ENCODE peak calls at places on chromosomes 13 and 19, in six cellular contexts. One of them, this sample, is unnamed.

GRCh38 chr13:27923794-27924528 is 4.2 kb downstream of the PDX1 start:
- DNase-seq in fibroblast of lung: no peak
- DNase-seq in K562: no peak
- DNase-seq in keratinocyte: no peak
- DNase-seq in PC-3: no peak
- DNase-seq in PC-9: no peak
- DNase-seq in this sample: no peak

GRCh38 chr13:30268673-30269072 is 38.7 kb downstream of the KATNAL1 start:
- DNase-seq in fibroblast of lung: no peak
- DNase-seq in K562: no peak
- DNase-seq in keratinocyte: no peak
- DNase-seq in PC-3: no peak
- DNase-seq in PC-9: no peak
- DNase-seq in this sample: no peak

GRCh38 chr19:55255618-55256423 is 3.0 kb downstream of the PPP6R1 start:
- DNase-seq in fibroblast of lung: peak; percentile 39
- DNase-seq in K562: peak; percentile 37
- DNase-seq in keratinocyte: no peak
- DNase-seq in PC-3: peak; percentile 95
- DNase-seq in PC-9: peak; percentile 86
- DNase-seq in this sample: no peak

GRCh38 chr13:106919638-106920037 is 351.7 kb upstream of the ARGLU1 start:
- DNase-seq in fibroblast of lung: peak; percentile 7
- DNase-seq in K562: no peak
- DNase-seq in keratinocyte: no peak
- DNase-seq in PC-3: no peak
- DNase-seq in PC-9: no peak
- DNase-seq in this sample: peak; percentile 99

GRCh38 chr19:4754248-4754647 is 30.6 kb upstream of the DPP9 start:
- DNase-seq in fibroblast of lung: no peak
- DNase-seq in K562: no peak
- DNase-seq in keratinocyte: no peak
- DNase-seq in PC-3: no peak
- DNase-seq in PC-9: no peak
- DNase-seq in this sample: no peak

GRCh38 chr19:681029-681626 is 4.9 kb downstream of the FSTL3 start:
- DNase-seq in fibroblast of lung: no peak
- DNase-seq in K562: no peak
- DNase-seq in keratinocyte: no peak
- DNase-seq in PC-3: peak; percentile 86
- DNase-seq in PC-9: no peak
- DNase-seq in this sample: no peak

GRCh38 chr13:89375839-89376238 is 1704.7 kb downstream of the SLITRK5 start:
- DNase-seq in fibroblast of lung: peak; percentile 79
- DNase-seq in K562: no peak
- DNase-seq in keratinocyte: no peak
- DNase-seq in PC-3: peak; percentile 22
- DNase-seq in PC-9: no peak
- DNase-seq in this sample: peak; percentile 73

GRCh38 chr19:34734601-34735103 is 609 bp downstream of the ZNF181 start:
- DNase-seq in fibroblast of lung: no peak
- DNase-seq in K562: peak; percentile 20
- DNase-seq in keratinocyte: no peak
- DNase-seq in PC-3: no peak
- DNase-seq in PC-9: peak; percentile 41
- DNase-seq in this sample: no peak

GRCh38 chr13:37870895-37871550 is 1.5 kb upstream of the TRPC4 start:
- DNase-seq in fibroblast of lung: peak; percentile 81
- DNase-seq in K562: no peak
- DNase-seq in keratinocyte: no peak
- DNase-seq in PC-3: peak; percentile 12
- DNase-seq in PC-9: no peak
- DNase-seq in this sample: no peak

GRCh38 chr19:19185853-19186728 is 5.9 kb downstream of the BORCS8 start:
- DNase-seq in fibroblast of lung: peak; percentile 18
- DNase-seq in K562: peak; percentile 73
- DNase-seq in keratinocyte: no peak
- DNase-seq in PC-3: peak; percentile 57
- DNase-seq in PC-9: peak; percentile 53
- DNase-seq in this sample: peak; percentile 15

GRCh38 chr19:13132471-13133166 is 14.6 kb downstream of the NACC1 start:
- DNase-seq in fibroblast of lung: peak; percentile 89
- DNase-seq in K562: no peak
- DNase-seq in keratinocyte: no peak
- DNase-seq in PC-3: peak; percentile 28
- DNase-seq in PC-9: peak; percentile 69
- DNase-seq in this sample: no peak

GRCh38 chr19:47520343-47520806 is 5.5 kb upstream of the NAPA start:
- DNase-seq in fibroblast of lung: no peak
- DNase-seq in K562: no peak
- DNase-seq in keratinocyte: no peak
- DNase-seq in PC-3: peak; percentile 14
- DNase-seq in PC-9: no peak
- DNase-seq in this sample: no peak

GRCh38 chr19:28710278-28710677 is 502.7 kb downstream of the UQCRFS1 start:
- DNase-seq in fibroblast of lung: peak; percentile 62
- DNase-seq in K562: peak; percentile 42
- DNase-seq in keratinocyte: peak; percentile 30
- DNase-seq in PC-3: peak; percentile 65
- DNase-seq in PC-9: peak; percentile 46
- DNase-seq in this sample: peak; percentile 54

GRCh38 chr13:114065141-114065925 is 67.1 kb downstream of the RASA3 start:
- DNase-seq in fibroblast of lung: peak; percentile 99
- DNase-seq in K562: peak; percentile 74
- DNase-seq in keratinocyte: peak; percentile 88
- DNase-seq in PC-3: peak; percentile 95
- DNase-seq in PC-9: peak; percentile 99
- DNase-seq in this sample: peak; percentile 96

GRCh38 chr19:29378126-29378525 is 147.7 kb upstream of the VSTM2B start:
- DNase-seq in fibroblast of lung: no peak
- DNase-seq in K562: no peak
- DNase-seq in keratinocyte: no peak
- DNase-seq in PC-3: no peak
- DNase-seq in PC-9: no peak
- DNase-seq in this sample: no peak

GRCh38 chr13:99911069-99911964 is 60.2 kb downstream of the ZIC5 start:
- DNase-seq in fibroblast of lung: no peak
- DNase-seq in K562: no peak
- DNase-seq in keratinocyte: no peak
- DNase-seq in PC-3: no peak
- DNase-seq in PC-9: no peak
- DNase-seq in this sample: no peak

GRCh38 chr13:110409581-110409992 is 102.5 kb downstream of the COL4A2 start:
- DNase-seq in fibroblast of lung: peak; percentile 93
- DNase-seq in K562: no peak
- DNase-seq in keratinocyte: no peak
- DNase-seq in PC-3: peak; percentile 74
- DNase-seq in PC-9: no peak
- DNase-seq in this sample: peak; percentile 91

GRCh38 chr13:110408286-110408685 is 101.2 kb downstream of the COL4A2 start:
- DNase-seq in fibroblast of lung: peak; percentile 41
- DNase-seq in K562: no peak
- DNase-seq in keratinocyte: no peak
- DNase-seq in PC-3: no peak
- DNase-seq in PC-9: no peak
- DNase-seq in this sample: no peak

GRCh38 chr13:110410906-110411305 is 103.8 kb downstream of the COL4A2 start:
- DNase-seq in fibroblast of lung: no peak
- DNase-seq in K562: no peak
- DNase-seq in keratinocyte: no peak
- DNase-seq in PC-3: no peak
- DNase-seq in PC-9: no peak
- DNase-seq in this sample: no peak

GRCh38 chr13:110411316-110412105 is 104.4 kb downstream of the COL4A2 start:
- DNase-seq in fibroblast of lung: no peak
- DNase-seq in K562: no peak
- DNase-seq in keratinocyte: no peak
- DNase-seq in PC-3: no peak
- DNase-seq in PC-9: no peak
- DNase-seq in this sample: no peak

DNA sequence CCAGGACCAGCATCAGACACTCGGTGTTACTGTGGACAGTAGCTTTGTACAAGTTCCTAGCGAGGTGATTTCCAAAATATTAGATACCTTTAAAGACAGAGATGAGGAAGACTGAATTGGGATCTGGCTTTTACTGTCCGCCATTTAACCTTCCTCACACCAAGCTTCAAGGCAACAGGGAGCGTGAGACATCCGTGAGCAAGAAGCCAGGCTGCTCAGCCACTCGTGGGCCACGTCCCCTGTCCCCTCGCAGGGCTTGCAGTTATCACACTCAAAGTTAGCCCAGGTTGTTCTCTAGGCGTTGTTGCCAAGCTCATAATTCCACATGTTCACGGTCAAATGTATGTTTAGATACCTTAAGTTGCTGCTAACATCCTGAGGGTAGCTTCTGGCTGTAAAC is 102.9 kb downstream of the COL4A2 start:
- DNase-seq in fibroblast of lung: no peak
- DNase-seq in K562: no peak
- DNase-seq in keratinocyte: no peak
- DNase-seq in PC-3: no peak
- DNase-seq in PC-9: no peak
- DNase-seq in this sample: no peak
- TF ChIP-seq EZH2 in fibroblast of lung: no peak
- TF ChIP-seq EZH2 in K562: no peak
- TF ChIP-seq EZH2 in keratinocyte: no peak
- TF ChIP-seq EZH2 in PC-3: no peak
- TF ChIP-seq EZH2 in PC-9: no peak
- TF ChIP-seq EZH2 in this sample: no peak

GRCh38 chr19:2477732-2478191 is 1.8 kb downstream of the GADD45B start:
- DNase-seq in fibroblast of lung: peak; percentile 64
- DNase-seq in K562: no peak
- DNase-seq in keratinocyte: no peak
- DNase-seq in PC-3: peak; percentile 35
- DNase-seq in PC-9: peak; percentile 43
- DNase-seq in this sample: peak; percentile 48
- TF ChIP-seq EZH2 in fibroblast of lung: no peak
- TF ChIP-seq EZH2 in K562: no peak
- TF ChIP-seq EZH2 in keratinocyte: no peak
- TF ChIP-seq EZH2 in PC-3: no peak
- TF ChIP-seq EZH2 in PC-9: no peak
- TF ChIP-seq EZH2 in this sample: no peak

GRCh38 chr13:87674143-87674772 is 3.1 kb downstream of the SLITRK5 start:
- DNase-seq in fibroblast of lung: no peak
- DNase-seq in K562: no peak
- DNase-seq in keratinocyte: no peak
- DNase-seq in PC-3: no peak
- DNase-seq in PC-9: no peak
- DNase-seq in this sample: no peak
- TF ChIP-seq EZH2 in fibroblast of lung: no peak
- TF ChIP-seq EZH2 in K562: no peak
- TF ChIP-seq EZH2 in keratinocyte: peak; percentile 52
- TF ChIP-seq EZH2 in PC-3: no peak
- TF ChIP-seq EZH2 in PC-9: no peak
- TF ChIP-seq EZH2 in this sample: no peak

GRCh38 chr13:88071371-88071770 is 400.2 kb downstream of the SLITRK5 start:
- DNase-seq in fibroblast of lung: no peak
- DNase-seq in K562: no peak
- DNase-seq in keratinocyte: no peak
- DNase-seq in PC-3: no peak
- DNase-seq in PC-9: no peak
- DNase-seq in this sample: no peak

GRCh38 chr13:88063741-88064140 is 392.6 kb downstream of the SLITRK5 start:
- DNase-seq in fibroblast of lung: peak; percentile 12
- DNase-seq in K562: no peak
- DNase-seq in keratinocyte: no peak
- DNase-seq in PC-3: peak; percentile 3
- DNase-seq in PC-9: no peak
- DNase-seq in this sample: no peak

GRCh38 chr13:88068316-88068715 is 397.1 kb downstream of the SLITRK5 start:
- DNase-seq in fibroblast of lung: peak; percentile 74
- DNase-seq in K562: no peak
- DNase-seq in keratinocyte: no peak
- DNase-seq in PC-3: no peak
- DNase-seq in PC-9: no peak
- DNase-seq in this sample: no peak

GRCh38 chr13:88066847-88067246 is 395.7 kb downstream of the SLITRK5 start:
- DNase-seq in fibroblast of lung: no peak
- DNase-seq in K562: no peak
- DNase-seq in keratinocyte: no peak
- DNase-seq in PC-3: no peak
- DNase-seq in PC-9: no peak
- DNase-seq in this sample: no peak

DNA sequence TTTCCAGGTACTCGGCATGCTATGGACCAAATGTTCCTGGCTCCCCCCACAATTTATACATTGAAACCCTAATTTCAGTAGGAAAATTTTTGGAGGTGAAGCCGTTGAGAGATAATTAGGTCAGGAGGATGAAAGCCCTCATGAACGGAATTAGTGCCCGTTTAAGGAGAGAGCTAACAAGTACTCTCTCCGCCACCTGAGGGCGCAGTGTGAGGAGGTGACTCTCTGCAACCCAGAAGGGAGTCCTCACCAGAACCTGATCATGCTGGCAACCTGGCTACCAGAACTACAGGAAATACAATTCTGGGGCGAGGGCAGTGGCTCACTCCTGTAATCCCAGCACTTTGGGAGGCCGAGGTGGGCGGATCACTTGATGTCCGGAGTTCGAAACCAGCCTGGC is 397.8 kb downstream of the SLITRK5 start:
- DNase-seq in fibroblast of lung: no peak
- DNase-seq in K562: no peak
- DNase-seq in keratinocyte: no peak
- DNase-seq in PC-3: peak; percentile 6
- DNase-seq in PC-9: no peak
- DNase-seq in this sample: no peak
- TF ChIP-seq EZH2 in fibroblast of lung: no peak
- TF ChIP-seq EZH2 in K562: no peak
- TF ChIP-seq EZH2 in keratinocyte: no peak
- TF ChIP-seq EZH2 in PC-3: no peak
- TF ChIP-seq EZH2 in PC-9: no peak
- TF ChIP-seq EZH2 in this sample: no peak

DNA sequence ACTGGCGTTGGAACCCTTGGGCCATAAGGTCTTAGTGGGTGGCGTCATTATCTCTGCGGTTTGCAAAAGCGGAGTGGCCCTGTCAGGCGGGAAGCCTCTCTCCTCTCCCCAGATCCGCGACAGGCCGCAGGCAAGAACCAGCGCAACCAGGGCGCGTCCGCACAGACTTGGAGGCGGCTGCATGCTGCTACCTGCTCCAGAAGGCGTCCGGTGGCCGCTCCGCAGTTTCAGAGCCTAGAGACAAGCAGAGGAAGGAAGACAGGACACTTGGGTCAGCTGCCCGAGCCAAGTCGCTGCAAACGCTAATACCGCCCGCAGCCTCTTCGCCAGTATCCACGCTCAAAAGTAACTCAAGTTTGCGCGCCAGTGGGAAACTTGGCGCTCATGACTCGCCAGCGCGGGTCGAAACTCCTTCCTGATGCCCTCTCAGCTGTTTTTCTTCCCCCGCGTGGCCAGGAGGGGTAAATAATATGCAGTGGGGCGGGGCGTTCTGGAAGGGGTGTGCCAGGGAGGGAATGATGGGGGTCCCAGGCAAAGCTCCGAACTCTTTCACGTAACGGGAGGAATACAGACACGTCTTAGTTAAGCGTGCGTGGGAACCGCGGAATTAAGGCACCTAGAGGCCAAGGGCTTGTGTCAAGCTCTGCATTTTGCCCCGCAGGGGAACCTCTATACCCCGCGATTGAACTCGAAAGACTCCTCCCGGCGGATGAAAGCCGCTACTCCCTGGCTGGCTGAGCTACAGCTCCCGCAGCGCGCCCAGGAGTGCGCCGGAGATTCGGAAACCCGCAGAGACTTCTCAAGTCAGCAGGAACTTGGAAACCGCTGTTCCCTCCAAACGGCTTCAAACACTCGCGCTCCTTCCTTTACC is at the start of gene EDNRB:
- DNase-seq in fibroblast of lung: peak; percentile 38
- DNase-seq in K562: no peak
- DNase-seq in keratinocyte: no peak
- DNase-seq in PC-3: no peak
- DNase-seq in PC-9: no peak
- DNase-seq in this sample: peak; percentile 66
- TF ChIP-seq EZH2 in fibroblast of lung: no peak
- TF ChIP-seq EZH2 in K562: no peak
- TF ChIP-seq EZH2 in keratinocyte: no peak
- TF ChIP-seq EZH2 in PC-3: no peak
- TF ChIP-seq EZH2 in PC-9: no peak
- TF ChIP-seq EZH2 in this sample: no peak